ENCODE peak calls at places on chromosomes 6 and 20, in seven cellular contexts. R, A, S, K, E, V and T are unnamed samples.

GRCh38 chr6:92114091-92114490 is 1305.3 kb downstream of the EPHA7 start:
- DNase-seq in R (no peak), A (no peak), S (no peak), K (no peak), E (no peak), V (no peak), T (no peak)

GRCh38 chr20:42604998-42605970 is 584.4 kb downstream of the PTPRT start:
- DNase-seq in R (no peak), A (no peak), S (no peak), K (no peak), E (no peak), V (no peak), T (no peak)

GRCh38 chr20:8242827-8243764 is 111.0 kb downstream of the PLCB1 start:
- DNase-seq in R (no peak), A (no peak), S (no peak), K (no peak), E (no peak), V (no peak), T (no peak)

GRCh38 chr20:33697129-33697528 is 10.9 kb upstream of the E2F1 start:
- DNase-seq in R (no peak), A (no peak), S (no peak), K (no peak), E (no peak), V (peak), T (peak)

GRCh38 chr6:56838016-56838555 is 116.8 kb upstream of the BEND6 start:
- DNase-seq in R (no peak), A (no peak), S (no peak), K (no peak), E (no peak), V (no peak), T (no peak)

GRCh38 chr6:107185570-107185969 is 70.3 kb upstream of the BEND3 start:
- DNase-seq in R (no peak), A (no peak), S (peak), K (no peak), E (no peak), V (no peak), T (no peak)

GRCh38 chr6:148999921-149000589 is 253.2 kb downstream of the UST start:
- DNase-seq in R (no peak), A (no peak), S (no peak), K (peak), E (no peak), V (peak), T (no peak)

GRCh38 chr6:72810571-72811280 is 188.9 kb downstream of the KCNQ5 start:
- DNase-seq in R (no peak), A (no peak), S (no peak), K (no peak), E (no peak), V (no peak), T (no peak)

GRCh38 chr6:116511424-116512131 is at the start of gene CALHM5:
- DNase-seq in R (peak), A (no peak), S (no peak), K (no peak), E (peak), V (peak), T (peak)

DNA sequence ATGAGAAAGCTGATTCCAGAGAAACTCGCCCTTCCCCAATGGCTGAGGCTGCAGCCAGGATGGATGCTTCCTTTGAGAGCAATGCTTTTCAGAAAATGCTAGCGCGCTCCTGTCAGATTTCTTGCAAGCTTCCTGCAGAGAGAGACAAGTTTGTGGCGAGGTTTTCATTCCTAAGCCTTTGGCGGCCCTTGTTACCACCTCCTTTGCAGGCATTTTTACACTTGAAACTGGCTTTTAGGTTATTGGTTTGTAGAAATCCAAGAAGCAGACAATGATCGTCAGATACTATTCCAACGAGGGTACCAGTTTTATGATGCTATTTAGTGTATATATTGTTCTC is 1.1 kb downstream of the FNDC1 start:
- DNase-seq in R (no peak), A (no peak), S (no peak), K (no peak), E (no peak), V (no peak), T (no peak)
- H3K4me3 ChIP-seq in R (peak), A (peak), S (no peak), K (peak), E (no peak), V (peak), T (peak)

DNA sequence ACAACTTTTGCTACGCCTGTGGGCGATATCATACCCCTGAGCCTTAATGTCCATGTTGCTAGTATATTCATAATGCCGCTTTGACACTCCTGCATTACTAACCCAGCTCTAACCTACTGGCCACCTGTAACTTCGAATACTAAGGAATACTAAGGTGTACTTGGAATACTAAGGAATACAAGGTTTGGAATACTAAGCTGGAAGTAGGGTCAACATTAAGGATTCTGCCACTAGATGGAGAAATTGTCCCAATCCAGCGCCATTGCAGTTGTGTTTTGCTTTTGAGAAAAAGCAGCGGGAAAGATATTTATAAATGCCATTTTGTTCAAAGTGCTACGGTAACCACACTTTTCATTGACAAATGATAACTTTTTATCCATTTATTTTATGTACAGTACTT is 10.7 kb downstream of the TBXT start:
- DNase-seq in R (no peak), A (no peak), S (no peak), K (no peak), E (peak), V (no peak), T (no peak)
- TF ChIP-seq CTCF in R (peak), A (no peak), S (no peak), K (no peak), E (peak), V (no peak), T (no peak)

GRCh38 chr6:5730586-5731263 is 276.0 kb downstream of the NRN1 start:
- DNase-seq in R (peak), A (no peak), S (no peak), K (no peak), E (no peak), V (no peak), T (no peak)
- H3K4me3 ChIP-seq in R (no peak), A (no peak), S (no peak), K (no peak), E (no peak), V (no peak), T (no peak)

GRCh38 chr6:75230484-75231325 is 12.9 kb downstream of the COX7A2 start:
- DNase-seq in R (peak), A (no peak), S (no peak), K (no peak), E (peak), V (peak), T (no peak)
- TF ChIP-seq CTCF in R (peak), A (peak), S (peak), K (peak), E (peak), V (peak), T (peak)